ENCODE peak calls at places on chromosomes 6 and 20, in four cellular contexts. V is body of pancreas, W is adrenal gland, G is Peyer's patch. P is an unnamed sample. For H3K4me1, the result is how much of the 10 kb centered on the place peaks cover.

GRCh38 chr6:25942561-25943147 is 12.2 kb upstream of the SLC17A2 start:
- DNase-seq in V (no peak), G (no peak), W (no peak), P (no peak)

GRCh38 chr6:64301307-64302236 is 666.0 kb downstream of the PHF3 start:
- DNase-seq in W (no peak), V (no peak), G (no peak), P (no peak)

GRCh38 chr6:40251609-40252008 is 317.3 kb upstream of the MOCS1 start:
- DNase-seq in W (no peak), G (no peak), V (no peak), P (no peak)

GRCh38 chr20:56411759-56412472 is at the start of gene CASS4:
- DNase-seq in G (no peak), W (no peak), V (peak), P (no peak)

GRCh38 chr20:59469266-59470252 is 134.8 kb upstream of the PHACTR3 start:
- DNase-seq in V (no peak), W (no peak), G (no peak), P (no peak)

GRCh38 chr6:68134796-68135195 is 500.3 kb upstream of the ADGRB3 start:
- DNase-seq in G (no peak), V (no peak), W (no peak), P (no peak)

GRCh38 chr6:170375661-170376060 is 69.1 kb downstream of the FAM120B start:
- DNase-seq in W (no peak), V (no peak), G (no peak), P (no peak)

GRCh38 chr20:815914-816606 is 17.5 kb upstream of the FAM110A start:
- DNase-seq in W (peak), G (peak), V (peak), P (peak)

GRCh38 chr20:3255728-3256127 is 16.7 kb upstream of the SLC4A11 start:
- DNase-seq in W (no peak), V (no peak), G (no peak), P (no peak)

GRCh38 chr6:84052204-84052882 is 18.8 kb downstream of the MRAP2 start:
- DNase-seq in G (no peak), V (peak), W (peak), P (peak)

GRCh38 chr6:34671801-34672656 is 24.5 kb downstream of the ILRUN start:
- DNase-seq in W (no peak), G (peak), V (no peak), P (no peak)

GRCh38 chr20:3312940-3313656 is 74.1 kb upstream of the SLC4A11 start:
- DNase-seq in V (peak), G (no peak), W (peak), P (peak)

GRCh38 chr6:163151212-163151611 is 263.3 kb upstream of the QKI start:
- DNase-seq in W (no peak), G (no peak), V (no peak), P (no peak)

GRCh38 chr6:169253341-169253740 is 305 bp downstream of the THBS2 start:
- DNase-seq in W (no peak), G (no peak), V (no peak), P (no peak)

GRCh38 chr6:82248233-82248735 is 740 bp upstream of the IBTK start:
- DNase-seq in V (peak), W (no peak), G (no peak), P (no peak)

GRCh38 chr6:37622639-37623038 is 75.0 kb downstream of the MDGA1 start:
- DNase-seq in W (no peak), G (peak), V (no peak), P (no peak)

GRCh38 chr6:121651420-121651819 is 216.0 kb downstream of the GJA1 start:
- DNase-seq in G (peak), W (no peak), V (no peak), P (no peak)

GRCh38 chr20:50346372-50347347 is 156.0 kb downstream of the CEBPB start:
- DNase-seq in G (peak), V (peak), W (peak), P (peak)
- H3K4me1 ChIP-seq in G (under half), V (under half), W (under half), P (under half)

GRCh38 chr20:31861346-31862156 is 8.8 kb downstream of the DUSP15 start:
- DNase-seq in G (peak), W (peak), V (peak), P (no peak)
- TF ChIP-seq POLR2A in G (no peak), W (no peak), V (no peak), P (no peak)

GRCh38 chr20:13809373-13809772 is 24.5 kb downstream of the NDUFAF5 start:
- DNase-seq in W (no peak), G (no peak), V (no peak), P (no peak)
- TF ChIP-seq CTCF in W (no peak), G (no peak), V (no peak), P (no peak)

GRCh38 chr6:11718031-11718430 is 60.6 kb downstream of the ADTRP start:
- DNase-seq in V (no peak), W (no peak), G (no peak), P (no peak)
- H3K4me1 ChIP-seq in V (under half), W (under half), G (under half), P (under half)

GRCh38 chr6:43509142-43509983 is 783 bp downstream of the LRRC73 start:
- DNase-seq in V (no peak), W (no peak), G (no peak), P (no peak)

GRCh38 chr6:43508481-43509141 is 1.5 kb downstream of the LRRC73 start:
- DNase-seq in G (no peak), V (no peak), W (no peak), P (no peak)

GRCh38 chr6:43509984-43510826 is at the start of gene LRRC73:
- DNase-seq in G (peak), W (peak), V (peak), P (peak)

GRCh38 chr6:43510827-43511163 is 649 bp upstream of the LRRC73 start:
- DNase-seq in W (no peak), G (no peak), V (no peak), P (no peak)

GRCh38 chr6:43511824-43512415 is 1.8 kb upstream of the LRRC73 start:
- DNase-seq in G (no peak), W (no peak), V (no peak), P (no peak)
- TF ChIP-seq POLR2A in G (no peak), W (no peak), V (no peak), P (no peak)

DNA sequence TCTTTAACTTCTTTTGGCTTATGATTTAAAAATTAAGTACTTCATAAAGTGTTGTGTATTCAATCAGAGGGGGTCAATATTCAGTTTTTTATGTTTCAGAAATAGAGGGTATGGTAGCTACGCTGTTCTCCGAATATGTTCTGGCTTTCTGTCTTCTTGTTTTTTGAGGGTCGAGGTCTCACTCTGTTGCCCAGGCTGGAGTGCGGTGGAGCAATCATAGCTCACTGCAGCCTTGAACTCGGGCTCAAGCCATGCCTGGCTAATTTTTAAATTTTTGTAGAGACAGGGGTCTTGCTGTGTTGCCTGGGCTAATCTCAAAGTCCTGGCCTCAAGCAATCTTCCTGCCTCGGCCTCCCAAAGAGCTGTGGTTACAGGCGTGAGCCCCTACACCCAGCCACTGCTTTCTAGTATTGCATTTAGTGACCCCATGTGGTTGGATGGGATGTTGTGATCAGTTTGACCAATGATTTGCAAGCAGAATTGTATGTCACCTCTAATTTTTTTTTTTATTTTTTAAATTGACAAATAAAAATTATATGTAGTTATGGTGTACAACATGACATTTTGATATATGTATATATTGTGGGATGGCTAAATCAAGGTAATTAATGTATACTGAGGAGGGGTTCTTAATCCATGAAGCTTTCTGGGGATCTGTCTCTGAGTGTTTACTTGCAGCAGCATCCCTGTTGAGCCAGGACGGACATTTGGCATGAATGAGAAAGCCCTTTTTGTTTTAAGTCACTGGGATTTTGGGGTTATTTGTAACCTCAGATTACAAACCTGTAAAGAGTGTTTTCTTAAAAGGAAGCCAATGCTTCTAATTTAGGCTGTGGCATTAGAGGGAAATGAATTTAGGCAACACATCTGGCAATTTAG is 38.5 kb upstream of the DEK start:
- DNase-seq in W (no peak), G (no peak), V (no peak), P (no peak)
- TF ChIP-seq CTCF in W (no peak), G (no peak), V (no peak), P (peak)

GRCh38 chr20:36606171-36607116 is 865 bp downstream of the RAB5IF start:
- DNase-seq in W (peak), G (no peak), V (peak), P (peak)

GRCh38 chr20:36605309-36606170 is at the start of gene RAB5IF:
- DNase-seq in G (peak), W (peak), V (peak), P (peak)

GRCh38 chr20:36601546-36601945 is 4.0 kb upstream of the RAB5IF start:
- DNase-seq in W (no peak), V (no peak), G (no peak), P (no peak)

GRCh38 chr20:36607586-36608387 is 2.2 kb downstream of the RAB5IF start:
- DNase-seq in W (no peak), G (no peak), V (peak), P (no peak)

DNA sequence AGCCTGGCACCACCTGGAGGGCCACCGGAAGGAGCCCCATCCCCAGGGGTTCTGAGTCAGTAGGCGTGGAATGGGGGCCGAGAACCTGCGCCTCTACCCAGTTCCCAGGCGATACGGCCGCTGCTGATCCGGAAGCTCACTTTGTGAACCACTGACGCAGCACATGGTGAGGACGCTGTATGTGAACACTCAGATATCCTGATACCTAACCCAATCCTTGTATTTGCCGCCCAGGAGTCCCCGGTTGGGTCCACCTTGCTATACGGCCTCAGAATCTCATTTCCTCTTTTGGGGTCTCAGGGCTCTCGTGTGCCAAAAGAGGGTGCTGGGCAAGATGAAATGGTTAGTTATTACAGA is 649 bp upstream of the RAB5IF start:
- DNase-seq in G (peak), V (peak), W (peak), P (no peak)
- H3K4me1 ChIP-seq in G (under half), V (under half), W (under half), P (under half)

GRCh38 chr6:28985396-28986164 is 19.5 kb downstream of the ZNF311 start:
- DNase-seq in W (peak), V (peak), G (peak), P (peak)
- TF ChIP-seq POLR2A in W (peak), V (peak), G (no peak), P (no peak)

GRCh38 chr6:134457941-134458340 is 140.0 kb upstream of the SGK1 start:
- DNase-seq in W (no peak), V (no peak), G (no peak), P (no peak)
- TF ChIP-seq CTCF in W (no peak), V (no peak), G (no peak), P (no peak)